ENCODE peak calls at places on chromosomes 11 and 22, in six cellular contexts. One of them, this sample, is unnamed.
A peak's percentile ranks its signal among the peaks of the same experiment; 100 is the strongest.

GRCh38 chr11:67030976-67031375 is 8.0 kb downstream of the SYT12 start:
- DNase-seq in A172: no peak
- DNase-seq in NCI-H774: no peak
- DNase-seq in NCI-H1436: no peak
- DNase-seq in pulmonary artery endothelial cell: no peak
- DNase-seq in fibroblast of pulmonary artery: no peak
- DNase-seq in this sample: no peak

GRCh38 chr22:30270841-30271240 is 4.2 kb upstream of the OSM start:
- DNase-seq in A172: no peak
- DNase-seq in NCI-H774: no peak
- DNase-seq in NCI-H1436: no peak
- DNase-seq in pulmonary artery endothelial cell: no peak
- DNase-seq in fibroblast of pulmonary artery: peak; percentile 84
- DNase-seq in this sample: no peak

GRCh38 chr11:1042626-1043562 is 6.4 kb upstream of the MUC6 start:
- DNase-seq in A172: no peak
- DNase-seq in NCI-H774: no peak
- DNase-seq in NCI-H1436: no peak
- DNase-seq in pulmonary artery endothelial cell: no peak
- DNase-seq in fibroblast of pulmonary artery: no peak
- DNase-seq in this sample: no peak

GRCh38 chr11:79536155-79536917 is 95.5 kb upstream of the TENM4 start:
- DNase-seq in A172: no peak
- DNase-seq in NCI-H774: no peak
- DNase-seq in NCI-H1436: no peak
- DNase-seq in pulmonary artery endothelial cell: no peak
- DNase-seq in fibroblast of pulmonary artery: no peak
- DNase-seq in this sample: no peak

GRCh38 chr11:111538407-111539114 is 2.0 kb upstream of the LAYN start:
- DNase-seq in A172: no peak
- DNase-seq in NCI-H774: no peak
- DNase-seq in NCI-H1436: no peak
- DNase-seq in pulmonary artery endothelial cell: no peak
- DNase-seq in fibroblast of pulmonary artery: no peak
- DNase-seq in this sample: no peak

GRCh38 chr11:14244926-14245325 is 114.1 kb downstream of the RRAS2 start:
- DNase-seq in A172: no peak
- DNase-seq in NCI-H774: no peak
- DNase-seq in NCI-H1436: no peak
- DNase-seq in pulmonary artery endothelial cell: no peak
- DNase-seq in fibroblast of pulmonary artery: no peak
- DNase-seq in this sample: no peak

GRCh38 chr22:22203048-22203971 is 41.3 kb upstream of the VPREB1 start:
- DNase-seq in A172: no peak
- DNase-seq in NCI-H774: no peak
- DNase-seq in NCI-H1436: no peak
- DNase-seq in pulmonary artery endothelial cell: no peak
- DNase-seq in fibroblast of pulmonary artery: no peak
- DNase-seq in this sample: no peak

GRCh38 chr11:36258730-36259360 is 30.4 kb downstream of the COMMD9 start:
- DNase-seq in A172: peak; percentile 66
- DNase-seq in NCI-H774: peak; percentile 47
- DNase-seq in NCI-H1436: peak; percentile 48
- DNase-seq in pulmonary artery endothelial cell: peak; percentile 40
- DNase-seq in fibroblast of pulmonary artery: peak; percentile 86
- DNase-seq in this sample: peak; percentile 57

GRCh38 chr22:19466126-19466716 is 12.8 kb downstream of the UFD1 start:
- DNase-seq in A172: no peak
- DNase-seq in NCI-H774: no peak
- DNase-seq in NCI-H1436: no peak
- DNase-seq in pulmonary artery endothelial cell: no peak
- DNase-seq in fibroblast of pulmonary artery: no peak
- DNase-seq in this sample: no peak

GRCh38 chr11:250740-251299 is 14.0 kb downstream of the PSMD13 start:
- DNase-seq in A172: peak; percentile 40
- DNase-seq in NCI-H774: no peak
- DNase-seq in NCI-H1436: peak; percentile 4
- DNase-seq in pulmonary artery endothelial cell: no peak
- DNase-seq in fibroblast of pulmonary artery: peak; percentile 69
- DNase-seq in this sample: peak; percentile 5

GRCh38 chr11:126914166-126914565 is 86.4 kb downstream of the KIRREL3 start:
- DNase-seq in A172: no peak
- DNase-seq in NCI-H774: no peak
- DNase-seq in NCI-H1436: no peak
- DNase-seq in pulmonary artery endothelial cell: no peak
- DNase-seq in fibroblast of pulmonary artery: no peak
- DNase-seq in this sample: no peak

GRCh38 chr22:26476705-26477340 is 6.8 kb downstream of the HPS4 start:
- DNase-seq in A172: peak; percentile 72
- DNase-seq in NCI-H774: no peak
- DNase-seq in NCI-H1436: no peak
- DNase-seq in pulmonary artery endothelial cell: no peak
- DNase-seq in fibroblast of pulmonary artery: peak; percentile 80
- DNase-seq in this sample: no peak

GRCh38 chr22:27489265-27489675 is 312.3 kb downstream of the MN1 start:
- DNase-seq in A172: no peak
- DNase-seq in NCI-H774: no peak
- DNase-seq in NCI-H1436: no peak
- DNase-seq in pulmonary artery endothelial cell: no peak
- DNase-seq in fibroblast of pulmonary artery: peak; percentile 35
- DNase-seq in this sample: no peak

GRCh38 chr11:119206512-119207299 is 567 bp downstream of the CBL start:
- DNase-seq in A172: no peak
- DNase-seq in NCI-H774: no peak
- DNase-seq in NCI-H1436: no peak
- DNase-seq in pulmonary artery endothelial cell: no peak
- DNase-seq in fibroblast of pulmonary artery: no peak
- DNase-seq in this sample: no peak

GRCh38 chr22:38474003-38474607 is 6.2 kb downstream of the KDELR3 start:
- DNase-seq in A172: no peak
- DNase-seq in NCI-H774: no peak
- DNase-seq in NCI-H1436: no peak
- DNase-seq in pulmonary artery endothelial cell: no peak
- DNase-seq in fibroblast of pulmonary artery: no peak
- DNase-seq in this sample: no peak

GRCh38 chr11:117750916-117751773 is 45.9 kb downstream of the DSCAML1 start:
- DNase-seq in A172: no peak
- DNase-seq in NCI-H774: no peak
- DNase-seq in NCI-H1436: no peak
- DNase-seq in pulmonary artery endothelial cell: no peak
- DNase-seq in fibroblast of pulmonary artery: no peak
- DNase-seq in this sample: no peak

GRCh38 chr11:114195981-114196731 is 100.0 kb upstream of the NNMT start:
- DNase-seq in A172: no peak
- DNase-seq in NCI-H774: no peak
- DNase-seq in NCI-H1436: no peak
- DNase-seq in pulmonary artery endothelial cell: no peak
- DNase-seq in fibroblast of pulmonary artery: peak; percentile 33
- DNase-seq in this sample: no peak

GRCh38 chr22:24505337-24505736 is 10.2 kb downstream of the UPB1 start:
- DNase-seq in A172: no peak
- DNase-seq in NCI-H774: no peak
- DNase-seq in NCI-H1436: no peak
- DNase-seq in pulmonary artery endothelial cell: no peak
- DNase-seq in fibroblast of pulmonary artery: no peak
- DNase-seq in this sample: no peak

GRCh38 chr11:134537941-134538340 is 125.9 kb upstream of the B3GAT1 start:
- DNase-seq in A172: no peak
- DNase-seq in NCI-H774: no peak
- DNase-seq in NCI-H1436: no peak
- DNase-seq in pulmonary artery endothelial cell: no peak
- DNase-seq in fibroblast of pulmonary artery: no peak
- DNase-seq in this sample: no peak

GRCh38 chr22:48021946-48022345 is 1259.5 kb downstream of the TBC1D22A start:
- DNase-seq in A172: no peak
- DNase-seq in NCI-H774: no peak
- DNase-seq in NCI-H1436: no peak
- DNase-seq in pulmonary artery endothelial cell: no peak
- DNase-seq in fibroblast of pulmonary artery: no peak
- DNase-seq in this sample: no peak

GRCh38 chr11:26087095-26087935 is 244.6 kb upstream of the ANO3 start:
- DNase-seq in A172: no peak
- DNase-seq in NCI-H774: no peak
- DNase-seq in NCI-H1436: no peak
- DNase-seq in pulmonary artery endothelial cell: no peak
- DNase-seq in fibroblast of pulmonary artery: no peak
- DNase-seq in this sample: no peak

GRCh38 chr22:49872347-49872746 is 18.7 kb downstream of the ZBED4 start:
- DNase-seq in A172: no peak
- DNase-seq in NCI-H774: no peak
- DNase-seq in NCI-H1436: no peak
- DNase-seq in pulmonary artery endothelial cell: no peak
- DNase-seq in fibroblast of pulmonary artery: no peak
- DNase-seq in this sample: no peak

GRCh38 chr11:45091563-45092392 is 54.7 kb upstream of the PRDM11 start:
- DNase-seq in A172: peak; percentile 54
- DNase-seq in NCI-H774: no peak
- DNase-seq in NCI-H1436: no peak
- DNase-seq in pulmonary artery endothelial cell: no peak
- DNase-seq in fibroblast of pulmonary artery: peak; percentile 67
- DNase-seq in this sample: no peak

GRCh38 chr11:45161252-45162063 is 15.0 kb downstream of the PRDM11 start:
- DNase-seq in A172: no peak
- DNase-seq in NCI-H774: no peak
- DNase-seq in NCI-H1436: no peak
- DNase-seq in pulmonary artery endothelial cell: no peak
- DNase-seq in fibroblast of pulmonary artery: no peak
- DNase-seq in this sample: no peak

This sample was measured in NCI-H748 treated with DMSO at 0.1 percent for 48 hours.